ENCODE peak calls at places on chromosome 21, in eight cellular contexts. B is thoracic aorta, K is neural crest cell, C is esophagus muscularis mucosa, I is lower lobe of right lung, Z is suprapubic skin, X is GM10248, H is A549. S is an unnamed sample.

GRCh38 chr21:14543983-14544382 is 2.1 kb downstream of the SAMSN1 start:
- DNase-seq in H (no peak), B (no peak), C (no peak), X (no peak), Z (no peak), I (no peak), K (no peak), S (no peak)

GRCh38 chr21:42513151-42513984 is at the start of gene SLC37A1:
- DNase-seq in C (no peak), K (peak), I (peak), B (no peak), X (peak), H (peak), Z (peak), S (no peak)

GRCh38 chr21:38965910-38966504 is 160.3 kb downstream of the ETS2 start:
- DNase-seq in H (peak), Z (no peak), B (no peak), C (no peak), I (peak), X (no peak), K (peak), S (no peak)

GRCh38 chr21:41411449-41412089 is 14.5 kb upstream of the MX1 start:
- DNase-seq in X (no peak), K (no peak), C (no peak), I (peak), B (no peak), H (peak), Z (no peak), S (no peak)

GRCh38 chr21:41706678-41707077 is 60.2 kb downstream of the RIPK4 start:
- DNase-seq in B (no peak), K (no peak), H (peak), C (no peak), I (no peak), X (no peak), Z (no peak), S (no peak)

GRCh38 chr21:27171704-27172103 is 204.8 kb upstream of the ADAMTS5 start:
- DNase-seq in X (no peak), Z (no peak), I (no peak), H (no peak), B (no peak), K (no peak), C (no peak), S (no peak)

GRCh38 chr21:42543106-42543847 is 29.6 kb downstream of the SLC37A1 start:
- DNase-seq in K (no peak), C (no peak), H (no peak), B (no peak), X (no peak), Z (no peak), I (peak), S (no peak)

GRCh38 chr21:33355996-33356395 is 31.2 kb downstream of the IFNAR1 start:
- DNase-seq in B (no peak), Z (peak), C (no peak), H (no peak), X (no peak), K (no peak), I (no peak), S (peak)

GRCh38 chr21:42840411-42841155 is 38.8 kb downstream of the WDR4 start:
- DNase-seq in K (no peak), B (no peak), I (peak), H (no peak), C (no peak), X (no peak), Z (peak), S (peak)

GRCh38 chr21:17185685-17186084 is 327.2 kb upstream of the CXADR start:
- DNase-seq in H (no peak), K (no peak), B (no peak), I (no peak), C (no peak), Z (no peak), X (no peak), S (no peak)

GRCh38 chr21:33230518-33231324 is 983 bp downstream of the IFNAR2 start:
- DNase-seq in Z (peak), B (no peak), C (no peak), X (no peak), I (peak), H (peak), K (peak), S (peak)

GRCh38 chr21:45617021-45617930 is 26.2 kb upstream of the PCBP3 start:
- DNase-seq in H (no peak), C (no peak), B (no peak), I (no peak), K (no peak), X (no peak), Z (peak), S (no peak)

GRCh38 chr21:33478858-33479678 is 706 bp downstream of the TMEM50B start:
- DNase-seq in C (no peak), B (no peak), K (peak), Z (no peak), X (peak), I (peak), H (peak), S (peak)

GRCh38 chr21:17003221-17003620 is 509.6 kb upstream of the CXADR start:
- DNase-seq in K (no peak), B (no peak), H (peak), I (no peak), X (no peak), Z (no peak), C (no peak), S (no peak)

GRCh38 chr21:42312626-42313104 is 2.5 kb downstream of the TFF3 start:
- DNase-seq in B (no peak), X (no peak), H (no peak), K (no peak), I (no peak), Z (no peak), C (no peak), S (no peak)

GRCh38 chr21:25944672-25945213 is 210.0 kb downstream of the GABPA start:
- DNase-seq in X (no peak), C (no peak), K (no peak), I (no peak), H (no peak), Z (no peak), B (no peak), S (no peak)

GRCh38 chr21:45336870-45337269 is 49.2 kb upstream of the POFUT2 start:
- DNase-seq in C (no peak), X (no peak), I (peak), Z (no peak), B (no peak), H (no peak), K (no peak), S (no peak)

GRCh38 chr21:40433575-40433974 is 413.4 kb downstream of the DSCAM start:
- DNase-seq in K (no peak), Z (no peak), B (no peak), X (no peak), I (no peak), H (no peak), C (no peak), S (no peak)

GRCh38 chr21:27277122-27277521 is 310.2 kb upstream of the ADAMTS5 start:
- DNase-seq in C (no peak), X (no peak), I (no peak), Z (no peak), H (no peak), B (no peak), K (no peak), S (no peak)

GRCh38 chr21:26965567-26966359 is 1.1 kb downstream of the ADAMTS5 start:
- DNase-seq in K (peak), Z (peak), B (no peak), C (no peak), X (peak), I (peak), H (no peak), S (peak)

GRCh38 chr21:17602874-17603273 is 9.8 kb downstream of the BTG3 start:
- DNase-seq in X (no peak), I (no peak), K (no peak), Z (no peak), C (no peak), H (no peak), B (no peak), S (no peak)

GRCh38 chr21:44323591-44323990 is 15.6 kb downstream of the CFAP410 start:
- DNase-seq in K (no peak), C (no peak), B (no peak), H (no peak), I (no peak), X (no peak), Z (no peak), S (no peak)

GRCh38 chr21:44322621-44323325 is 16.4 kb downstream of the CFAP410 start:
- DNase-seq in Z (no peak), X (no peak), B (no peak), H (no peak), K (no peak), I (no peak), C (no peak), S (no peak)

GRCh38 chr21:44324106-44324853 is 14.9 kb downstream of the CFAP410 start:
- DNase-seq in I (no peak), H (no peak), K (no peak), Z (no peak), C (no peak), B (no peak), X (no peak), S (no peak)

GRCh38 chr21:44320847-44321246 is 18.3 kb downstream of the CFAP410 start:
- DNase-seq in X (no peak), Z (no peak), K (no peak), I (no peak), H (no peak), C (no peak), B (no peak), S (no peak)

GRCh38 chr21:44321846-44322450 is 17.2 kb downstream of the CFAP410 start:
- DNase-seq in X (no peak), K (no peak), B (no peak), I (no peak), Z (no peak), H (no peak), C (no peak), S (no peak)
- TF ChIP-seq CTCF in X (no peak), K (no peak), B (no peak), I (no peak), Z (no peak), H (no peak), C (no peak), S (no peak)

DNA sequence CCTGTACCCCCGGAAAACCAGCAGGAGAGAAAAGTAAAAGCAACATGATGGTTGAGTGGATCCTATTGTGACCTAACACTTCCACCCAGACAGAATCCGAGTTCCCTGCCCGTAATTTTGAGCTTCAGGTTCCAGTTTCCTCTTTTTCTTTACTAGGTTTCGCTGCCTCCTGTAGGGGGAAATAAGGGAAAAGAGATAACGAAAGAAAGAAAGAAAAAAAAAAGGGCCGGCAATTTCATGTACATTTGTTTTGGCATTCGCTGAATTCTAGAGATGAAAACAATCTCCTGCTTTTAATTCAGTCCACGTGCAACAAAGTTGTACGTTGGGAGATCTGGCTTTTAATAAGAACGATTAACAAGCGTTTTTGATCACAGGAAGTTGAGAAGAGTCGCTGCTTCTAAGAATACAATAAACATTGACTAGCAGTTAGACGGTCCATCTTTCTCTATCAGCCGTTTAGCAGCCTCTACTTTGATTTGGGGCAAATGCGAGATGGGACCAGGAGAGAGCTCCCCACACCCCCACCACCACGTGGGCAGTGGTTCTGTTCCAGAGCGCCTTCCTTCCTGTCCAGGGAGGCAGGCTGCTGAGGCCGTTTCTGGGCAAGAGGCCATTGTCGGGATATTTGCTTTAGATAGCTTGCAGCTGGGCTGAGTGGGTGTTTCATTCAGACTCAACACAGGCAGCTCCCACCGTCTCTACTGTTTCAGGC is 155.9 kb upstream of the RUNX1 start:
- DNase-seq in I (peak), H (no peak), X (peak), K (no peak), B (peak), Z (no peak), C (no peak), S (no peak)
- TF ChIP-seq CTCF in I (peak), H (no peak), X (no peak), K (no peak), B (no peak), Z (no peak), C (no peak), S (no peak)

GRCh38 chr21:37712204-37712934 is 203.9 kb downstream of the KCNJ6 start:
- DNase-seq in C (no peak), B (peak), X (peak), I (peak), K (peak), Z (no peak), H (peak), S (peak)

GRCh38 chr21:37717534-37717933 is 198.7 kb downstream of the KCNJ6 start:
- DNase-seq in X (no peak), C (no peak), Z (no peak), I (no peak), H (no peak), K (no peak), B (no peak), S (no peak)
- TF ChIP-seq CTCF in X (no peak), C (no peak), Z (no peak), I (no peak), H (no peak), K (no peak), B (no peak), S (no peak)

GRCh38 chr21:21097425-21097824 is 99.2 kb downstream of the NCAM2 start:
- DNase-seq in K (no peak), Z (no peak), X (no peak), H (no peak), C (no peak), B (no peak), I (no peak), S (no peak)

GRCh38 chr21:21096956-21097355 is 98.7 kb downstream of the NCAM2 start:
- DNase-seq in H (no peak), X (no peak), B (no peak), C (no peak), K (no peak), Z (no peak), I (no peak), S (no peak)

GRCh38 chr21:21103692-21104091 is 105.5 kb downstream of the NCAM2 start:
- DNase-seq in I (no peak), Z (no peak), C (no peak), X (no peak), B (no peak), K (no peak), H (no peak), S (no peak)

GRCh38 chr21:21102874-21103273 is 104.7 kb downstream of the NCAM2 start:
- DNase-seq in K (no peak), H (no peak), B (no peak), C (no peak), Z (no peak), X (no peak), I (no peak), S (no peak)

DNA sequence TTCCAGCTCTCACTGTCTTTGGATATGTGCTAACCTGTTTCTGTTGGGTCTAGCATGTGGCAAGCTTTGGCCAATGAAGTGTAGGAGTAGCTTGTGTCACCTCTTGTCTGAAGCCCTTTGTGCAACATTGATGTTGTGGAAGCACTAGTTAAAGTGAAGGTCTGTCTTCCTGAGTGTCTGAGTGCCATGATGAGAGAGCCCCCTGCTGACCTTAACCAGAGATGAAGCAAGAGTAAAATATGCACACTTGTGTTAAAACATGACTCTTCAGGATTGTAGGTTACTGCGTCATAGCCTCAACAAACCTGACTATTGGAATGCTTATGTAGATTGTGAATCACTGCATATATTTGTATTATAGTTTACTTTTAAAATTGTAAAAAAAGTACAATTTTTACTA is 103.7 kb downstream of the NCAM2 start:
- DNase-seq in H (no peak), Z (no peak), X (no peak), K (peak), C (no peak), B (no peak), I (no peak), S (no peak)
- TF ChIP-seq CTCF in H (no peak), Z (no peak), X (no peak), K (peak), C (no peak), B (no peak), I (no peak), S (peak)

DNA sequence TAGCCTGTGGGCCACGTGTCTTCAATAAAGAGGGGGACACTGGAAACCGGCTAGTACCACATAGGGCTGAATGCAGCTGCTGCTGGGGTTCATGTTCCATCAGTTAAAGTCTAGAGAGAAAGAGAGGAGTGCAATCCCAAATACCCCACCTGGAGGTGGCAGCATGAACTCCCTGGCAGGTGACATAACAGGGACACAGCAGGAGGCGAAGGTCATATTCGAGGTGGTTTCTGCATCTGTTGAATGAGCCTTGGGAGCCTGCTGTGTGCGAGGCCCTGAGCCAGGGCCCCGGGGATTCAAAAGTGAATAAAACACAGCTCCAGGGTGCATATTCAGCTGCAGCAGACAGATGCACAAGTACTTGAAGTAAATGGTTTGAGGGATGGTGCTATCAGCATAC is 456.9 kb downstream of the SETD4 start:
- DNase-seq in I (no peak), B (no peak), Z (no peak), C (no peak), K (no peak), X (no peak), H (no peak), S (no peak)
- TF ChIP-seq CTCF in I (no peak), B (no peak), Z (no peak), C (no peak), K (no peak), X (no peak), H (no peak), S (no peak)

GRCh38 chr21:28793043-28793442 is 199.6 kb downstream of the LTN1 start:
- DNase-seq in I (no peak), X (no peak), K (no peak), Z (no peak), H (peak), B (no peak), C (no peak), S (no peak)
- TF ChIP-seq CTCF in I (peak), X (no peak), K (peak), Z (no peak), H (no peak), B (peak), C (peak), S (peak)

GRCh38 chr21:37759777-37760176 is 156.5 kb downstream of the KCNJ6 start:
- DNase-seq in K (no peak), C (no peak), X (no peak), I (no peak), Z (no peak), B (no peak), H (no peak), S (no peak)

GRCh38 chr21:37763298-37763697 is 153.0 kb downstream of the KCNJ6 start:
- DNase-seq in H (no peak), I (no peak), C (no peak), K (no peak), B (no peak), X (no peak), Z (no peak), S (no peak)

GRCh38 chr21:37765501-37765900 is 150.8 kb downstream of the KCNJ6 start:
- DNase-seq in H (no peak), X (no peak), I (no peak), Z (no peak), B (no peak), C (no peak), K (no peak), S (no peak)

GRCh38 chr21:37764696-37765095 is 151.6 kb downstream of the KCNJ6 start:
- DNase-seq in I (no peak), C (no peak), Z (no peak), B (no peak), K (no peak), X (no peak), H (no peak), S (no peak)

GRCh38 chr21:37762606-37763005 is 153.7 kb downstream of the KCNJ6 start:
- DNase-seq in Z (no peak), C (no peak), B (no peak), K (no peak), X (no peak), I (no peak), H (no peak), S (no peak)
- TF ChIP-seq CTCF in Z (no peak), C (no peak), B (no peak), K (no peak), X (no peak), I (no peak), H (no peak), S (no peak)